ENCODE peak calls at places on chromosomes 5 and 9, in seven cellular contexts. A, K, G, C, N, U and X are unnamed samples.

GRCh38 chr9:4826417-4827166 is 33.8 kb downstream of the RCL1 start:
- DNase-seq in A (no peak), U (no peak), N (no peak), G (no peak), K (peak), C (no peak), X (no peak)

GRCh38 chr5:43017438-43017820 is 22.7 kb downstream of the ANXA2R start:
- DNase-seq in K (peak), A (no peak), G (peak), C (no peak), U (peak), N (no peak), X (no peak)

GRCh38 chr5:177302354-177303110 is 987 bp downstream of the RAB24 start:
- DNase-seq in N (peak), U (no peak), K (peak), C (no peak), A (no peak), G (peak), X (no peak)

GRCh38 chr5:107285772-107286171 is 385.0 kb downstream of the EFNA5 start:
- DNase-seq in C (peak), K (no peak), N (no peak), U (no peak), G (no peak), A (no peak), X (no peak)

GRCh38 chr9:97704851-97705250 is 7.7 kb upstream of the XPA start:
- DNase-seq in C (peak), N (no peak), G (no peak), U (no peak), K (peak), A (no peak), X (no peak)

GRCh38 chr5:60522299-60522915 is 177.6 kb downstream of the DEPDC1B start:
- DNase-seq in C (no peak), G (peak), U (peak), N (no peak), K (peak), A (no peak), X (no peak)

GRCh38 chr9:89768650-89769071 is 163.8 kb downstream of the GADD45G start:
- DNase-seq in K (no peak), N (no peak), C (peak), G (no peak), A (no peak), U (no peak), X (no peak)

GRCh38 chr5:162683280-162683679 is 615.7 kb downstream of the GABRG2 start:
- DNase-seq in C (no peak), A (no peak), U (no peak), G (no peak), N (no peak), K (no peak), X (no peak)

GRCh38 chr9:125956102-125956501 is 208.9 kb downstream of the PBX3 start:
- DNase-seq in K (no peak), A (no peak), N (no peak), G (no peak), U (no peak), C (no peak), X (no peak)

GRCh38 chr9:120463765-120464164 is 116.2 kb downstream of the CDK5RAP2 start:
- DNase-seq in A (no peak), C (no peak), G (no peak), U (no peak), N (no peak), K (no peak), X (no peak)

GRCh38 chr9:133513214-133514088 is 11.3 kb downstream of the MYMK start:
- DNase-seq in C (no peak), A (no peak), N (no peak), K (no peak), U (no peak), G (no peak), X (no peak)

GRCh38 chr9:91718071-91718470 is 232.0 kb downstream of the ROR2 start:
- DNase-seq in N (no peak), A (no peak), K (no peak), U (no peak), C (no peak), G (no peak), X (no peak)
- H3K27ac ChIP-seq in N (no peak), A (no peak), K (no peak), U (no peak), C (no peak), G (no peak), X (no peak)

DNA sequence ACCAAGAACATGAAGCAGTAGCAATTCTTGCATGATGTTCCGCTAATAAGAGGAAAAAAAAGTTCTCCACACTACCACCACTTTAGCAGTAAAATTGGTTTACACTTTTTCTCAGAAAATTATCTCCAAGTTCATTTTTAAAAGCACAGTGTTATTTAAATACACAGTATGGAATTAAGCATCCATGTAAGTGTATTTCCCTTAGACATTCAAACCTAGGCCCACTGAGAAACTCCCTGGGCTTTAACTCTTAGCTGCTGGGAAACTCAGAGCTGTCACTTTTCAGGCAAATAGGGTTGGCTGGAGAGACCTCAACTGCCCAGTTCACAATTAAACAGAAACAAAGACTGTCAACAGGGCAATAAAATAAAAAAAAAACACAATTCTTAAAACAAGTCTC is 2.7 kb downstream of the GNAQ start:
- DNase-seq in A (no peak), G (no peak), N (no peak), K (no peak), C (no peak), U (no peak), X (no peak)
- H3K27ac ChIP-seq in A (peak), G (no peak), N (no peak), K (peak), C (peak), U (peak), X (no peak)

GRCh38 chr9:414595-414994 is 199.9 kb downstream of the DOCK8 start:
- DNase-seq in U (no peak), N (no peak), A (no peak), G (no peak), C (no peak), K (no peak), X (no peak)
- H3K27ac ChIP-seq in U (no peak), N (no peak), A (no peak), G (no peak), C (no peak), K (no peak), X (no peak)

DNA sequence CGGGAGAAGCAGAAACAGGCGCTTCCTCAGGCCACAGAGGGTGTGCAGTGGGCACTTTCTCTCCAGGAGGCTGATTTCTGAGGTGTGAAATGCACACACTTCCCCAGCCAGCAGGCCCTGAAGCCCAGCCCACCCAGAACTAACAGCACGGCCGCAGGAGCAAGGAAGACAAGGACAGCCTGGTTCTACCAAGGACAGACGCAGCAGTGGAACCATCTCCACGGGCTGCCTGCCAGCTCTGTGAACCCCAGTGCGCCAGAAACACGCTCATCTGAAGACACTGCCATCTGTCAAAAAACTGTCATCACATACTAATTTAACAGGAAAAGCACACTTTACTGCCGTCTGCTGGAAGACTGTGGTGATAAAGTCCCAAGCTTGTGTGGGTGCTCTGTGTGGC is 40.7 kb downstream of the MAPK9 start:
- DNase-seq in G (no peak), K (no peak), C (no peak), U (no peak), A (no peak), N (no peak), X (no peak)
- H3K27ac ChIP-seq in G (no peak), K (no peak), C (no peak), U (no peak), A (no peak), N (no peak), X (no peak)

DNA sequence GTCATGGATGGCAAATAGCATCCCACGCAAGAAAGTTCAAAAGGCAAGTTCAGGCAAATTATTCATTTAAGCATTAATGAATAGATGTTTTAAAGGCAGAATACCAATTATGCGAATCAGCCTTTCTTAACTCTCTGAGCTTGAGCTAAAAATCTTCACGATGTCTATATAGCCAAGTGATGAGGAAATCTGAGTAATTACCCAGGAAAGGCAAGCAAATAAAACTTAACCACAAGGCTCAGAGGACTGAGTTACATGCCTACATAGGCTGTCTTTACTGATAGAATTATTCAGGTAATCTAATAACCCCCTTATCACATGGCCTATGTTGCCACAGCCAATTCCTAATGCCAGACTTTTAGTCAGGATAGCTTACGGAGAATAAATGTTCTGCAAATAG is 120.8 kb upstream of the MTAP start:
- DNase-seq in K (peak), C (peak), U (no peak), A (no peak), G (peak), N (no peak), X (no peak)
- H3K27ac ChIP-seq in K (no peak), C (peak), U (no peak), A (no peak), G (peak), N (no peak), X (no peak)

GRCh38 chr5:96373006-96373405 is 60.0 kb downstream of the PCSK1 start:
- DNase-seq in N (no peak), G (no peak), C (no peak), K (no peak), A (no peak), U (no peak), X (no peak)
- H3K27ac ChIP-seq in N (no peak), G (no peak), C (no peak), K (no peak), A (no peak), U (no peak), X (no peak)

GRCh38 chr5:172377856-172378255 is 76.5 kb downstream of the SH3PXD2B start:
- DNase-seq in U (no peak), G (no peak), A (no peak), N (no peak), C (no peak), K (no peak), X (no peak)

GRCh38 chr5:172380992-172381643 is 73.2 kb downstream of the SH3PXD2B start:
- DNase-seq in G (no peak), A (peak), U (peak), K (peak), N (peak), C (no peak), X (no peak)

GRCh38 chr5:172380261-172380991 is 73.9 kb downstream of the SH3PXD2B start:
- DNase-seq in C (no peak), K (peak), G (no peak), A (no peak), U (no peak), N (no peak), X (no peak)

GRCh38 chr5:172377438-172377837 is 76.9 kb downstream of the SH3PXD2B start:
- DNase-seq in U (no peak), K (no peak), C (no peak), G (no peak), N (no peak), A (no peak), X (no peak)

DNA sequence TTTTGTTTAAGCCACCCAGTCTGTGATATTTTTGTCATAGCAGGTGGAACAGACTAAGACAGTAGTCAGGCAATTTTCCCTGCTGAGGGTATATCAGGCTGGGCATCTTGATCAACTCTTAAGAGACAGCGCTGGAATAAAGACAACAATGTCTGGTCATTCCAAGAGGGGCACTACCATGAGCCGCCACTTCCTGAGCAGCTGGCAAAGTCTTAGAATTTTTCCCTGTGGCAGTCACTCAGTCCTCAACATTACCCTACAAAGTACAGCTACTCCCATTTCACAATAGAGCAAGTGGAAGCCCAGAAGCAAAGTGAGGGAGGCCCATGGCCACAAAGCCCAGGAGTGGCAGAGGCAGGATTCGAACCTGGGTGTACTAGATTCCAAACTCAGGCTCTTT is 74.8 kb downstream of the SH3PXD2B start:
- DNase-seq in K (no peak), A (no peak), U (no peak), N (no peak), G (no peak), C (no peak), X (no peak)
- H3K27ac ChIP-seq in K (no peak), A (no peak), U (no peak), N (no peak), G (no peak), C (no peak), X (no peak)

DNA sequence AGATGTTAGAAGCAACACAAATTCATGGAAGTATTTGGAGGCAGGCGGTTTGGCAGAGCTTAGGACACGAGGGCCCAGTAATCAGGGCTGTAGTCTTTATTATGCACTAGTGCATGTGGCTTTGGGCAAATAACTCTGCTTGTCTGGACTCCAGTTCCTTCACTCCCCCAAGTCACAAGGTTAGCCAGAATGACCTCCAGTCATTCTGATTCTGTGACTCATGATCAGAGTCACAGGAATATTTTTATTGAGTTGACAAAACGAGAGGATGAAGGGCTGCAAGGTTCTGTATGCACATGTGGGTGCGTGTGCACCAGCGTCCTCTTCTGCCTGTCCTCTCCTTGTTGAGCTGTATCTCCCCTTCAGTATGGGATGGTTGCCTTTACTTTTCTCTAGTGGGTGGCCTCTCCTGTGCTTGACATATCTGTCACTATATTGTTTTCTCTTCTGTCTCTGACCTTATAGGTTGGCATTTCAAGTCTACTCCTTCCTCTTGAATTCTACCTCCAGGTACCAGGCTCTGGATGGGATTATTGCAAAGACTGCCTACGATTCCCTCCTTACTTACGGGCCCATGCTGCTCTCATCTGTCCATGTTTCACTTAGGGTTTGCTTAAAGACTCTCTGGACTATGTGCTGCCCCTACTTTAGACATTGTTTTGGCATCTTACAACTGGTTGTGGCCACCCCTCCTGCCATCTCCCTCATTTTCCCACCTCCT is 94.6 kb downstream of the KDM4C start:
- DNase-seq in G (peak), A (no peak), U (no peak), N (no peak), K (peak), C (peak), X (no peak)
- H3K27ac ChIP-seq in G (no peak), A (no peak), U (peak), N (peak), K (no peak), C (no peak), X (no peak)